ENCODE peak calls at places on chromosomes 11 and 22, in six cellular contexts. V, W, M, Y, I and O are unnamed samples.

GRCh38 chr11:78220218-78221157 is 31.8 kb downstream of the USP35 start:
- DNase-seq in V (no peak), W (no peak), M (no peak), Y (no peak), I (no peak), O (no peak)

GRCh38 chr22:25154686-25154999 is 45.0 kb upstream of the CRYBB3 start:
- DNase-seq in V (no peak), W (no peak), M (no peak), Y (no peak), I (no peak), O (no peak)

GRCh38 chr22:42317691-42318547 is 47.5 kb upstream of the TCF20 start:
- DNase-seq in V (no peak), W (no peak), M (no peak), Y (peak), I (peak), O (peak)

GRCh38 chr11:1037506-1038055 is 1.1 kb upstream of the MUC6 start:
- DNase-seq in V (no peak), W (no peak), M (no peak), Y (no peak), I (no peak), O (no peak)

GRCh38 chr11:64851831-64852337 is 7.4 kb upstream of the CDC42BPG start:
- DNase-seq in V (no peak), W (no peak), M (no peak), Y (no peak), I (no peak), O (peak)

GRCh38 chr11:15327786-15328231 is 213.1 kb downstream of the INSC start:
- DNase-seq in V (peak), W (peak), M (no peak), Y (peak), I (peak), O (peak)

GRCh38 chr11:85736121-85736520 is 50.1 kb upstream of the CCDC89 start:
- DNase-seq in V (no peak), W (no peak), M (no peak), Y (no peak), I (no peak), O (no peak)

GRCh38 chr11:2525941-2526807 is 81.4 kb downstream of the KCNQ1 start:
- DNase-seq in V (peak), W (no peak), M (no peak), Y (no peak), I (no peak), O (peak)

GRCh38 chr22:36253523-36254490 is 874 bp downstream of the APOL1 start:
- DNase-seq in V (no peak), W (no peak), M (no peak), Y (no peak), I (no peak), O (no peak)

GRCh38 chr11:119616586-119617342 is 112.2 kb downstream of the NECTIN1 start:
- DNase-seq in V (no peak), W (no peak), M (no peak), Y (no peak), I (no peak), O (no peak)

GRCh38 chr11:71286701-71287643 is 34.6 kb upstream of the SHANK2 start:
- DNase-seq in V (no peak), W (peak), M (no peak), Y (peak), I (no peak), O (peak)

GRCh38 chr22:27961182-27961581 is 42.1 kb upstream of the PITPNB start:
- DNase-seq in V (no peak), W (no peak), M (no peak), Y (no peak), I (no peak), O (no peak)